ENCODE peak calls at places on chromosomes 16 and 17, in ten cellular contexts. One of them, this sample, is unnamed.

GRCh38 chr16:1375741-1376410 is 24.1 kb downstream of the GNPTG start:
- DNase-seq in RWPE1: no peak
- DNase-seq in tibial artery: no peak
- DNase-seq in PC-3: no peak
- DNase-seq in mammary epithelial cell: no peak
- DNase-seq in effector memory CD4-positive, alpha-beta T cell: no peak
- DNase-seq in left ventricle myocardium inferior: no peak
- DNase-seq in CD8-positive, alpha-beta memory T cell: no peak
- DNase-seq in HepG2: no peak
- DNase-seq in prostate gland: no peak
- DNase-seq in this sample: no peak

GRCh38 chr17:39848600-39848999 is 15.5 kb downstream of the IKZF3 start:
- DNase-seq in mammary epithelial cell: no peak
- DNase-seq in tibial artery: no peak
- DNase-seq in CD8-positive, alpha-beta memory T cell: peak
- DNase-seq in effector memory CD4-positive, alpha-beta T cell: no peak
- DNase-seq in HepG2: no peak
- DNase-seq in PC-3: no peak
- DNase-seq in prostate gland: no peak
- DNase-seq in left ventricle myocardium inferior: no peak
- DNase-seq in RWPE1: no peak
- DNase-seq in this sample: no peak

GRCh38 chr17:72677108-72677507 is 415.4 kb downstream of the SLC39A11 start:
- DNase-seq in mammary epithelial cell: no peak
- DNase-seq in PC-3: no peak
- DNase-seq in HepG2: peak
- DNase-seq in effector memory CD4-positive, alpha-beta T cell: no peak
- DNase-seq in left ventricle myocardium inferior: no peak
- DNase-seq in prostate gland: no peak
- DNase-seq in CD8-positive, alpha-beta memory T cell: no peak
- DNase-seq in tibial artery: no peak
- DNase-seq in RWPE1: no peak
- DNase-seq in this sample: no peak

GRCh38 chr16:81920498-81920897 is 90.8 kb downstream of the SDR42E1 start:
- DNase-seq in HepG2: no peak
- DNase-seq in left ventricle myocardium inferior: no peak
- DNase-seq in prostate gland: no peak
- DNase-seq in tibial artery: no peak
- DNase-seq in PC-3: no peak
- DNase-seq in effector memory CD4-positive, alpha-beta T cell: no peak
- DNase-seq in mammary epithelial cell: no peak
- DNase-seq in RWPE1: no peak
- DNase-seq in CD8-positive, alpha-beta memory T cell: no peak
- DNase-seq in this sample: no peak

GRCh38 chr17:12631076-12631475 is 34.6 kb upstream of the MYOCD start:
- DNase-seq in tibial artery: no peak
- DNase-seq in prostate gland: no peak
- DNase-seq in RWPE1: no peak
- DNase-seq in PC-3: no peak
- DNase-seq in effector memory CD4-positive, alpha-beta T cell: no peak
- DNase-seq in CD8-positive, alpha-beta memory T cell: no peak
- DNase-seq in mammary epithelial cell: no peak
- DNase-seq in left ventricle myocardium inferior: no peak
- DNase-seq in HepG2: no peak
- DNase-seq in this sample: no peak

GRCh38 chr17:8469964-8470363 is 34.3 kb downstream of the NDEL1 start:
- DNase-seq in prostate gland: no peak
- DNase-seq in tibial artery: no peak
- DNase-seq in effector memory CD4-positive, alpha-beta T cell: no peak
- DNase-seq in PC-3: no peak
- DNase-seq in CD8-positive, alpha-beta memory T cell: no peak
- DNase-seq in mammary epithelial cell: no peak
- DNase-seq in RWPE1: no peak
- DNase-seq in left ventricle myocardium inferior: no peak
- DNase-seq in HepG2: no peak
- DNase-seq in this sample: no peak

GRCh38 chr16:76176153-76176552 is 101.0 kb upstream of the CNTNAP4 start:
- DNase-seq in PC-3: no peak
- DNase-seq in effector memory CD4-positive, alpha-beta T cell: no peak
- DNase-seq in left ventricle myocardium inferior: no peak
- DNase-seq in RWPE1: no peak
- DNase-seq in HepG2: no peak
- DNase-seq in mammary epithelial cell: no peak
- DNase-seq in prostate gland: no peak
- DNase-seq in CD8-positive, alpha-beta memory T cell: no peak
- DNase-seq in tibial artery: no peak
- DNase-seq in this sample: no peak

GRCh38 chr17:38451030-38451839 is 23.0 kb downstream of the ARHGAP23 start:
- DNase-seq in CD8-positive, alpha-beta memory T cell: no peak
- DNase-seq in left ventricle myocardium inferior: peak
- DNase-seq in RWPE1: peak
- DNase-seq in tibial artery: no peak
- DNase-seq in mammary epithelial cell: no peak
- DNase-seq in PC-3: no peak
- DNase-seq in effector memory CD4-positive, alpha-beta T cell: no peak
- DNase-seq in prostate gland: no peak
- DNase-seq in HepG2: peak
- DNase-seq in this sample: no peak

GRCh38 chr16:81500833-81501521 is 56.4 kb downstream of the CMIP start:
- DNase-seq in prostate gland: peak
- DNase-seq in left ventricle myocardium inferior: no peak
- DNase-seq in HepG2: no peak
- DNase-seq in PC-3: peak
- DNase-seq in mammary epithelial cell: peak
- DNase-seq in RWPE1: peak
- DNase-seq in effector memory CD4-positive, alpha-beta T cell: no peak
- DNase-seq in CD8-positive, alpha-beta memory T cell: no peak
- DNase-seq in tibial artery: no peak
- DNase-seq in this sample: no peak

GRCh38 chr16:77169650-77170236 is 21.2 kb upstream of the MON1B start:
- DNase-seq in HepG2: peak
- DNase-seq in CD8-positive, alpha-beta memory T cell: no peak
- DNase-seq in tibial artery: no peak
- DNase-seq in PC-3: peak
- DNase-seq in effector memory CD4-positive, alpha-beta T cell: peak
- DNase-seq in prostate gland: no peak
- DNase-seq in mammary epithelial cell: peak
- DNase-seq in left ventricle myocardium inferior: no peak
- DNase-seq in RWPE1: peak
- DNase-seq in this sample: no peak

GRCh38 chr17:39101139-39101538 is 50.3 kb downstream of the PLXDC1 start:
- DNase-seq in left ventricle myocardium inferior: no peak
- DNase-seq in PC-3: no peak
- DNase-seq in mammary epithelial cell: no peak
- DNase-seq in tibial artery: no peak
- DNase-seq in RWPE1: no peak
- DNase-seq in effector memory CD4-positive, alpha-beta T cell: no peak
- DNase-seq in HepG2: peak
- DNase-seq in CD8-positive, alpha-beta memory T cell: no peak
- DNase-seq in prostate gland: no peak
- DNase-seq in this sample: no peak

GRCh38 chr17:17351356-17351891 is 48.3 kb downstream of the NT5M start:
- DNase-seq in CD8-positive, alpha-beta memory T cell: no peak
- DNase-seq in prostate gland: no peak
- DNase-seq in tibial artery: no peak
- DNase-seq in left ventricle myocardium inferior: no peak
- DNase-seq in effector memory CD4-positive, alpha-beta T cell: no peak
- DNase-seq in RWPE1: no peak
- DNase-seq in mammary epithelial cell: no peak
- DNase-seq in PC-3: no peak
- DNase-seq in HepG2: no peak
- DNase-seq in this sample: no peak

GRCh38 chr16:56245197-56245596 is 53.9 kb downstream of the GNAO1 start:
- DNase-seq in prostate gland: no peak
- DNase-seq in tibial artery: no peak
- DNase-seq in PC-3: peak
- DNase-seq in mammary epithelial cell: peak
- DNase-seq in effector memory CD4-positive, alpha-beta T cell: no peak
- DNase-seq in RWPE1: peak
- DNase-seq in CD8-positive, alpha-beta memory T cell: no peak
- DNase-seq in HepG2: no peak
- DNase-seq in left ventricle myocardium inferior: no peak
- DNase-seq in this sample: no peak

DNA sequence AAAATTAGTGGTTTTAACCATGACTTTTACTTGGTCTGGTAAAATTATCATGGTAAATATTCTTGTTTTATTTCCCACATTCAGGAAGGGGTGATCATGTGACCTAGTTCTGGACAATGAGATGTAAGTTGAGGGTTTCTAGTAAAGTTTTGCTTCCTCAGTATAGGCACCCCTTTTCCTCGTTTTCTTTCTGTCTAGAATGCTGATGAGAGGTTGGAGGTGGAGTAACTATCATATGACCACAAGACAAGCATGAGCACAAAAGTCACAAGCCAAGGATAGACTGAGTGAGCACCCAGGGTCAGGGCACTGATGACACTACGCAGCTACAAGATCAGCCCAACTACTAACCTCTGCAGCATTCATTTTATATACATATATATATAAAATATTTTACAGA is 53.9 kb downstream of the MYO1D start:
- DNase-seq in mammary epithelial cell: no peak
- DNase-seq in HepG2: no peak
- DNase-seq in CD8-positive, alpha-beta memory T cell: no peak
- DNase-seq in left ventricle myocardium inferior: no peak
- DNase-seq in effector memory CD4-positive, alpha-beta T cell: no peak
- DNase-seq in tibial artery: no peak
- DNase-seq in PC-3: no peak
- DNase-seq in RWPE1: no peak
- DNase-seq in prostate gland: no peak
- DNase-seq in this sample: no peak
- H3K27ac ChIP-seq in mammary epithelial cell: no peak
- H3K27ac ChIP-seq in HepG2: peak
- H3K27ac ChIP-seq in CD8-positive, alpha-beta memory T cell: no peak
- H3K27ac ChIP-seq in left ventricle myocardium inferior: no peak
- H3K27ac ChIP-seq in effector memory CD4-positive, alpha-beta T cell: no peak
- H3K27ac ChIP-seq in tibial artery: peak
- H3K27ac ChIP-seq in PC-3: no peak
- H3K27ac ChIP-seq in RWPE1: no peak
- H3K27ac ChIP-seq in prostate gland: no peak
- H3K27ac ChIP-seq in this sample: no peak

GRCh38 chr17:66509913-66510312 is 207.5 kb downstream of the PRKCA start:
- DNase-seq in effector memory CD4-positive, alpha-beta T cell: no peak
- DNase-seq in mammary epithelial cell: no peak
- DNase-seq in CD8-positive, alpha-beta memory T cell: no peak
- DNase-seq in PC-3: no peak
- DNase-seq in tibial artery: no peak
- DNase-seq in RWPE1: no peak
- DNase-seq in HepG2: no peak
- DNase-seq in prostate gland: no peak
- DNase-seq in left ventricle myocardium inferior: no peak
- DNase-seq in this sample: no peak
- H3K27ac ChIP-seq in effector memory CD4-positive, alpha-beta T cell: peak
- H3K27ac ChIP-seq in mammary epithelial cell: peak
- H3K27ac ChIP-seq in CD8-positive, alpha-beta memory T cell: no peak
- H3K27ac ChIP-seq in PC-3: peak
- H3K27ac ChIP-seq in tibial artery: no peak
- H3K27ac ChIP-seq in RWPE1: no peak
- H3K27ac ChIP-seq in HepG2: no peak
- H3K27ac ChIP-seq in prostate gland: no peak
- H3K27ac ChIP-seq in left ventricle myocardium inferior: no peak
- H3K27ac ChIP-seq in this sample: no peak

DNA sequence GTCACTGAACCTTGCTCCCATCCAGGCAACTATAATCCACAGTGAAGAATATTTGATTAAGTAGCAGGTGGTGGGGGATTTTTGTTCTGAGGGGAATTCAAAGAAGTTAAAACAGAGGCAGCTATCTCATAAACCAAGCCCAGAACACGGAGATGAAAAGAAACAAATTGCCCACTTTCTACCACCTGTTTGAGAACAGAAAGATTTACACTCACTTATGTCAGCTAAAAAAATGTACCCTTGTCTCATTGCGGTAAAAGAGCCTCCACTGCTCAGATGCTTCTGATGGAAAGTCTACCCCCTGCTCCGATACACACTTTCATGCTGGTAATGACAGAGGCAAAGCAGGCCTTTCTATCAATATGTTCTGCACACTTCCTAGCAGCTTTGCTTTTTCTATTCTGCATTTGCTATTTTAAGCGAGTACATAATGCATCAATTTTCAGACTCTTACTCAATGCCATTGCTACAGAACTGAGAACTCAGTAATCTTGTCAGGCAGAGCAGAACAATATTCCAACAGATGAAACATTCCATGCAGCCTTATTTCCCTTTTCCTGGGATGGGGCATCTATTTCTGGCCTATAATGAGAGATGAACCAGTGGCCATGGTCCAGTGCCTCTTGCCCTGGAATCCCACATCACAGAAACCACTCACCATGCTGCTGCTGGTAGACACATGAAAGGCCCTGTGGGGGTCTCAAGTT is 29.0 kb downstream of the CDK5R1 start:
- DNase-seq in HepG2: no peak
- DNase-seq in effector memory CD4-positive, alpha-beta T cell: no peak
- DNase-seq in mammary epithelial cell: no peak
- DNase-seq in tibial artery: no peak
- DNase-seq in left ventricle myocardium inferior: no peak
- DNase-seq in prostate gland: no peak
- DNase-seq in CD8-positive, alpha-beta memory T cell: peak
- DNase-seq in RWPE1: no peak
- DNase-seq in PC-3: no peak
- DNase-seq in this sample: no peak
- H3K27ac ChIP-seq in HepG2: no peak
- H3K27ac ChIP-seq in effector memory CD4-positive, alpha-beta T cell: no peak
- H3K27ac ChIP-seq in mammary epithelial cell: no peak
- H3K27ac ChIP-seq in tibial artery: no peak
- H3K27ac ChIP-seq in left ventricle myocardium inferior: peak
- H3K27ac ChIP-seq in prostate gland: no peak
- H3K27ac ChIP-seq in CD8-positive, alpha-beta memory T cell: no peak
- H3K27ac ChIP-seq in RWPE1: no peak
- H3K27ac ChIP-seq in PC-3: no peak
- H3K27ac ChIP-seq in this sample: no peak

GRCh38 chr16:68884391-68884790 is 41.1 kb downstream of the TANGO6 start:
- DNase-seq in PC-3: no peak
- DNase-seq in tibial artery: no peak
- DNase-seq in CD8-positive, alpha-beta memory T cell: no peak
- DNase-seq in mammary epithelial cell: no peak
- DNase-seq in effector memory CD4-positive, alpha-beta T cell: no peak
- DNase-seq in left ventricle myocardium inferior: no peak
- DNase-seq in HepG2: no peak
- DNase-seq in RWPE1: no peak
- DNase-seq in prostate gland: no peak
- DNase-seq in this sample: no peak

GRCh38 chr16:68883685-68884084 is 40.4 kb downstream of the TANGO6 start:
- DNase-seq in prostate gland: no peak
- DNase-seq in RWPE1: no peak
- DNase-seq in effector memory CD4-positive, alpha-beta T cell: no peak
- DNase-seq in mammary epithelial cell: no peak
- DNase-seq in HepG2: no peak
- DNase-seq in left ventricle myocardium inferior: no peak
- DNase-seq in tibial artery: no peak
- DNase-seq in PC-3: no peak
- DNase-seq in CD8-positive, alpha-beta memory T cell: no peak
- DNase-seq in this sample: no peak

GRCh38 chr16:68884867-68885266 is 41.5 kb downstream of the TANGO6 start:
- DNase-seq in HepG2: no peak
- DNase-seq in RWPE1: no peak
- DNase-seq in left ventricle myocardium inferior: no peak
- DNase-seq in tibial artery: no peak
- DNase-seq in mammary epithelial cell: no peak
- DNase-seq in prostate gland: no peak
- DNase-seq in PC-3: no peak
- DNase-seq in CD8-positive, alpha-beta memory T cell: no peak
- DNase-seq in effector memory CD4-positive, alpha-beta T cell: no peak
- DNase-seq in this sample: no peak

GRCh38 chr16:68887107-68887506 is 43.8 kb downstream of the TANGO6 start:
- DNase-seq in prostate gland: no peak
- DNase-seq in PC-3: no peak
- DNase-seq in effector memory CD4-positive, alpha-beta T cell: no peak
- DNase-seq in left ventricle myocardium inferior: no peak
- DNase-seq in mammary epithelial cell: no peak
- DNase-seq in RWPE1: no peak
- DNase-seq in CD8-positive, alpha-beta memory T cell: no peak
- DNase-seq in HepG2: no peak
- DNase-seq in tibial artery: no peak
- DNase-seq in this sample: no peak

GRCh38 chr16:68885321-68885720 is 42.0 kb downstream of the TANGO6 start:
- DNase-seq in mammary epithelial cell: no peak
- DNase-seq in tibial artery: no peak
- DNase-seq in prostate gland: no peak
- DNase-seq in effector memory CD4-positive, alpha-beta T cell: no peak
- DNase-seq in left ventricle myocardium inferior: no peak
- DNase-seq in HepG2: no peak
- DNase-seq in PC-3: no peak
- DNase-seq in CD8-positive, alpha-beta memory T cell: no peak
- DNase-seq in RWPE1: no peak
- DNase-seq in this sample: no peak
- H3K27ac ChIP-seq in mammary epithelial cell: no peak
- H3K27ac ChIP-seq in tibial artery: no peak
- H3K27ac ChIP-seq in prostate gland: no peak
- H3K27ac ChIP-seq in effector memory CD4-positive, alpha-beta T cell: no peak
- H3K27ac ChIP-seq in left ventricle myocardium inferior: no peak
- H3K27ac ChIP-seq in HepG2: no peak
- H3K27ac ChIP-seq in PC-3: no peak
- H3K27ac ChIP-seq in CD8-positive, alpha-beta memory T cell: no peak
- H3K27ac ChIP-seq in RWPE1: no peak
- H3K27ac ChIP-seq in this sample: no peak